ENCODE peak calls at places on chromosome 4, in eight cellular contexts. Q is GM12878, L is fibroblast of the aortic adventitia, W is fibroblast of villous mesenchyme, N is pancreas, Y is PC-9, G is upper lobe of right lung, D is cardiac muscle cell. R is an unnamed sample.

GRCh38 chr4:83212041-83212851 is 72.4 kb downstream of the COQ2 start:
- DNase-seq in Q (peak; percentile 90), L (no peak), W (no peak), N (no peak), Y (peak; percentile 44), G (no peak), D (no peak), R (no peak)

GRCh38 chr4:73661646-73662119 is 41.4 kb upstream of the RASSF6 start:
- DNase-seq in Q (no peak), L (peak; percentile 97), W (peak; percentile 87), N (no peak), Y (no peak), G (no peak), D (peak; percentile 96), R (peak; percentile 99)

GRCh38 chr4:83118869-83119268 is 4.3 kb upstream of the PLAC8 start:
- DNase-seq in Q (no peak), L (no peak), W (peak; percentile 30), N (no peak), Y (no peak), G (no peak), D (no peak), R (no peak)

GRCh38 chr4:26289421-26289820 is 31.4 kb upstream of the RBPJ start:
- DNase-seq in Q (no peak), L (no peak), W (no peak), N (no peak), Y (peak; percentile 25), G (no peak), D (no peak), R (no peak)

GRCh38 chr4:121256346-121256745 is 92.2 kb upstream of the TNIP3 start:
- DNase-seq in Q (peak; percentile 77), L (peak; percentile 93), W (peak; percentile 86), N (no peak), Y (peak; percentile 24), G (no peak), D (peak; percentile 95), R (peak; percentile 96)

GRCh38 chr4:147085796-147086195 is 140.1 kb upstream of the TTC29 start:
- DNase-seq in Q (no peak), L (no peak), W (no peak), N (no peak), Y (no peak), G (no peak), D (no peak), R (no peak)

GRCh38 chr4:184450045-184450444 is 24.3 kb downstream of the IRF2 start:
- DNase-seq in Q (no peak), L (peak; percentile 92), W (peak; percentile 71), N (no peak), Y (no peak), G (no peak), D (peak; percentile 65), R (peak; percentile 73)

GRCh38 chr4:100369871-100370270 is 148.0 kb downstream of the EMCN start:
- DNase-seq in Q (no peak), L (no peak), W (no peak), N (no peak), Y (no peak), G (no peak), D (no peak), R (no peak)

GRCh38 chr4:128517096-128517738 is 229.6 kb upstream of the PGRMC2 start:
- DNase-seq in Q (no peak), L (peak; percentile 84), W (peak; percentile 71), N (no peak), Y (no peak), G (no peak), D (peak; percentile 55), R (peak; percentile 44)

DNA sequence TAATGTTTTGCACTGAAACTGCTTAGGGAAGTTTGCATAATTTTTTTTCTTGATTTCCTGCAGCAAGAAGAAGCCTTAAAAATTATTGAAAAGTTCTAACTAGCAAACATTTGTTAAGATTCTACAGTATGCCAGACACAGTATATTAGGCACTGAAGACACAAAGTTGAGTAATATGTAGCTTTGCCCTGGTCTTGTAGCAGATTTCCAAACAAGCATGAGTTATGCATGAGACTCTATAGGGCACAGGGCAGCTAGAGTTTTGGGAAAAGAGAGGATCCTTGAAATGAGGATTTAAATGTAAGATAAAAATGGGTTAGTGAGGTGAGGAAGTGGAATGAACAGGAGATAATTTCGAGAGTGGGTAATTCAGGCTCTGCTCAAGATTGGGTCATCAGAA is 8.6 kb upstream of the GPRIN3 start:
- DNase-seq in Q (no peak), L (no peak), W (no peak), N (no peak), Y (no peak), G (no peak), D (peak; percentile 15), R (no peak)
- H3K4me3 ChIP-seq in Q (no peak overlapping the region), L (no peak overlapping the region), W (no peak overlapping the region), N (no peak overlapping the region), Y (no peak overlapping the region), G (no peak overlapping the region), D (no peak overlapping the region), R (no peak overlapping the region)

GRCh38 chr4:143375326-143376073 is 38.8 kb downstream of the GAB1 start:
- DNase-seq in Q (no peak), L (no peak), W (no peak), N (peak; percentile 25), Y (no peak), G (no peak), D (no peak), R (no peak)
- TF ChIP-seq CTCF in Q (peak; percentile 68), L (peak; percentile 42), W (peak; percentile 49), N (no peak), Y (peak; percentile 25), G (peak; percentile 43), D (peak; percentile 44), R (peak; percentile 54)

DNA sequence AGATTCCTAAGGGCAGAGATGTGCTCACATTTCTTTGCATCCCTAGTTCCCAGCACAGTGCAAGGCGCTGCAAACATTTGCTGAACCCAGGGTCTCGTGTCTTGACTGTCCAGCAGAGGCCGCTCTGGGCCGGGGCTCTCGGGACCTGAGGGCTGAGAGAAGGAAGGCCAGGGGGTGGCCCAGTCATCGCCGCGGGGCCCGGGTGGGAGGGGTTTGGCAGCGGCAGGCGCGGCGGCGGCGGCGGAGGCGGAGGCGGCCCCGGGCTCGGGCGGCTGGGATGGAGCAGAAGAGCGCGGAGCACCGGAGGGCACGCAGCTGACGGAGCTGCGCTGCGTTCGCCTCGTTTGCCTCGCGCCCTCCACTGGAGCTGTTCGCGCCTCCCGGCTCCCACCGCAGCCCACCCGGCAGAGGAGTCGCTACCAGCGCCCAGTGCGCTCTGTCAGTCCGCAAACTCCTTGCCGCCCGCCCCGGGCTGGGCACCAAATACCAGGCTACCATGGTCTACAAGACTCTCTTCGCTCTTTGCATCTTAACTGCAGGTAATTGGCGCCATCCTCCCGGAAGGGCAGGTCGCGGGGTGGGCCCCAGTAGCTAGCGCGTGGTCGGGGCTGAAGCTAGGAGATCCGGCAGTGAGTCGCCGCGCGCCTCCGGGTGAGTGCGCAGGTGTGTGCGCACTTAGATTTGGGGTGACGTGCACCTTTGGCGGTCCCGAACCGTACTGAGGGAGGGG is at the start of gene PARM1:
- DNase-seq in Q (no peak), L (peak; percentile 60), W (peak; percentile 82), N (peak; percentile 93), Y (peak; percentile 78), G (peak; percentile 96), D (peak; percentile 88), R (peak; percentile 76)
- H3K4me3 ChIP-seq in Q (peak within 1 kb of the TSS; percentile 84), L (peak within 1 kb of the TSS; percentile 62), W (peak within 1 kb of the TSS; percentile 63), N (peak within 1 kb of the TSS; percentile 61), Y (peak within 1 kb of the TSS; percentile 77), G (peak within 1 kb of the TSS; percentile 65), D (peak within 1 kb of the TSS; percentile 67), R (peak within 1 kb of the TSS; percentile 40)

DNA sequence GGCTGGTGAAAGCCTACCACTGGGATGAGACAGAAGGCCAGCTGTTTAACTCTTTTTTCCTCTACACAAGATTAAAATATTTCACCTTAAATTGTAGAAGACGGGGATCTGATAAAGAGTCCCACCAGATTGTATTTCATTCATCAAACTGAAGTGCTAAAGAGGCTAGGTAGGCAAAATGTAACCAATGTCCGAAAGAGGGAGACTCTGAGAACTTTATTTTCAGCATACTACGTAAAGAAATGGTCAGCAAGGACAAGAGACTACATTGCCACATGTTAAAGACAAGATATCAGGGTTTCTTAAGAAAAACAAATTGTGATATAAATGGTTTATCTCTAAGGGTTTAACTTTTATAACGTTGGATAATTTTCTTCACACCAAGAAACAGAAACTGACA is 71.6 kb upstream of the INPP4B start:
- DNase-seq in Q (no peak), L (no peak), W (no peak), N (no peak), Y (no peak), G (no peak), D (no peak), R (no peak)
- TF ChIP-seq CTCF in Q (no peak), L (no peak), W (no peak), N (no peak), Y (no peak), G (no peak), D (no peak), R (no peak)

GRCh38 chr4:165378763-165379631 is at the start of gene CPE:
- DNase-seq in Q (no peak), L (peak; percentile 71), W (peak; percentile 45), N (peak; percentile 84), Y (peak; percentile 72), G (peak; percentile 90), D (peak; percentile 83), R (peak; percentile 83)

GRCh38 chr4:165381821-165382373 is 3.1 kb downstream of the CPE start:
- DNase-seq in Q (no peak), L (no peak), W (no peak), N (no peak), Y (no peak), G (no peak), D (no peak), R (no peak)

GRCh38 chr4:165375465-165375864 is 3.3 kb upstream of the CPE start:
- DNase-seq in Q (no peak), L (no peak), W (no peak), N (no peak), Y (no peak), G (no peak), D (no peak), R (no peak)

GRCh38 chr4:165379662-165380061 is 854 bp downstream of the CPE start:
- DNase-seq in Q (no peak), L (peak; percentile 50), W (no peak), N (no peak), Y (no peak), G (no peak), D (peak; percentile 44), R (no peak)

GRCh38 chr4:165378398-165378762 is 428 bp upstream of the CPE start:
- DNase-seq in Q (no peak), L (no peak), W (no peak), N (no peak), Y (no peak), G (no peak), D (no peak), R (no peak)
- H3K4me3 ChIP-seq in Q (no peak overlapping the region), L (peak overlapping the region; percentile 71), W (peak overlapping the region; percentile 52), N (peak overlapping the region; percentile 32), Y (peak overlapping the region; percentile 58), G (peak overlapping the region; percentile 47), D (peak overlapping the region; percentile 88), R (peak overlapping the region; percentile 60)

GRCh38 chr4:109809657-109810056 is 5.9 kb upstream of the GAR1 start:
- DNase-seq in Q (no peak), L (no peak), W (no peak), N (no peak), Y (no peak), G (no peak), D (no peak), R (no peak)
- TF ChIP-seq CTCF in Q (no peak), L (no peak), W (no peak), N (no peak), Y (no peak), G (no peak), D (no peak), R (no peak)

DNA sequence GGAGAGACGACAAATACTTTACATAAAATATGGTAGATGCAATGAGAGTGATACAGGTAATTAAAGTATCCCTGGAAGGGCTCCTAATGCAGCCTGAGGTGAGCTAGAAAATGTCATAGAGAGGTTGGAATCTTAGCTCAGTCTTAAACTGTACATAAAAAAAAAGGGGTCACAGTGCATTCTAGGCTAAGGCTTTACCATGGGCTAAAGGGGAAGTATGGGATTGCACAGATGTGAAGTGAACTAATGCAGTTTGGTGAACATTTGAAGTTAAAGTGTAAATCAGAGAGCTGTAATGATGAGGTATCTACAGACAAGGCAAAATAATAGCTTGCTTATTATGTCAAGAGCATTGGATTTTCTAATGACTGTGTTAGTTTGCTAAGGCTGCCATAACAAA is 405.8 kb downstream of the ADGRL3 start:
- DNase-seq in Q (no peak), L (no peak), W (no peak), N (no peak), Y (no peak), G (no peak), D (no peak), R (no peak)
- H3K4me3 ChIP-seq in Q (no peak overlapping the region), L (no peak overlapping the region), W (no peak overlapping the region), N (no peak overlapping the region), Y (no peak overlapping the region), G (no peak overlapping the region), D (no peak overlapping the region), R (no peak overlapping the region)